ENCODE peak calls at places on chromosomes 7 and 10, in six cellular contexts. P is AML-193; U is myocyte; T is AG10803; Z is brain microvascular endothelial cell; L is stimulated activated naive CD8-positive, alpha-beta T cell treated with anti-CD3 and anti-CD28 coated beads, Interleukin-15, amount 100 ng/mL, for 72 hours. X is an unnamed sample.

GRCh38 chr10:64211466-64211865 is 690.3 kb downstream of the REEP3 start:
- DNase-seq in P (no peak), U (peak), T (no peak), Z (no peak), L (no peak), X (no peak)

GRCh38 chr10:79241990-79242619 is 105.2 kb upstream of the PPIF start:
- DNase-seq in P (peak), U (no peak), T (peak), Z (no peak), L (peak), X (no peak)

GRCh38 chr7:26091933-26092332 is 60.1 kb upstream of the NFE2L3 start:
- DNase-seq in P (no peak), U (peak), T (no peak), Z (no peak), L (peak), X (no peak)

GRCh38 chr7:55077581-55078410 is 59.0 kb downstream of the EGFR start:
- DNase-seq in P (no peak), U (no peak), T (no peak), Z (no peak), L (no peak), X (no peak)

GRCh38 chr10:37860494-37861190 is 3.2 kb upstream of the ZNF248 start:
- DNase-seq in P (no peak), U (peak), T (peak), Z (no peak), L (no peak), X (no peak)

GRCh38 chr10:98268694-98269386 is 846 bp upstream of the LOXL4 start:
- DNase-seq in P (no peak), U (no peak), T (peak), Z (no peak), L (no peak), X (no peak)

GRCh38 chr7:36875794-36876193 is 151.5 kb upstream of the AOAH start:
- DNase-seq in P (no peak), U (no peak), T (no peak), Z (no peak), L (no peak), X (no peak)

GRCh38 chr7:50531928-50532327 is 33.3 kb downstream of the DDC start:
- DNase-seq in P (no peak), U (no peak), T (no peak), Z (no peak), L (no peak), X (no peak)

GRCh38 chr7:155820788-155821187 is 8.5 kb upstream of the SHH start:
- DNase-seq in P (no peak), U (no peak), T (no peak), Z (no peak), L (no peak), X (no peak)

GRCh38 chr10:4867520-4868356 is 41.7 kb downstream of the AKR1E2 start:
- DNase-seq in P (no peak), U (no peak), T (no peak), Z (peak), L (no peak), X (no peak)

GRCh38 chr10:35640951-35641429 is 1.1 kb downstream of the FZD8 start:
- DNase-seq in P (no peak), U (peak), T (peak), Z (peak), L (peak), X (peak)